ENCODE peak calls at places on chromosomes 4 and X, in seven cellular contexts. M, Y, B, I, O, K and S are unnamed samples.

GRCh38 chrX:40266490-40267333 is 169.0 kb upstream of the BCOR start:
- DNase-seq in I (peak), B (peak), O (peak), Y (peak), M (peak), K (peak), S (peak)

GRCh38 chr4:185559913-185560281 is 24.6 kb upstream of the PDLIM3 start:
- DNase-seq in O (peak), I (no peak), K (no peak), B (no peak), Y (no peak), M (no peak), S (no peak)

GRCh38 chr4:13208558-13209193 is 275.5 kb downstream of the RAB28 start:
- DNase-seq in K (no peak), I (no peak), M (no peak), O (no peak), B (no peak), Y (no peak), S (no peak)

GRCh38 chrX:111410451-111410850 is 1.5 kb downstream of the DCX start:
- DNase-seq in M (no peak), I (no peak), O (no peak), K (peak), B (no peak), Y (no peak), S (no peak)

GRCh38 chr4:48046059-48046458 is 29.5 kb downstream of the NIPAL1 start:
- DNase-seq in B (no peak), Y (no peak), K (no peak), O (no peak), I (no peak), M (no peak), S (no peak)

GRCh38 chrX:41688835-41689234 is at the start of gene GPR34:
- DNase-seq in O (no peak), I (no peak), Y (no peak), K (no peak), B (no peak), M (no peak), S (no peak)

GRCh38 chr4:18981234-18981615 is 959.7 kb upstream of the LCORL start:
- DNase-seq in M (no peak), O (no peak), Y (no peak), I (no peak), K (no peak), B (no peak), S (no peak)

GRCh38 chr4:120763650-120764049 is 158.9 kb downstream of the PRDM5 start:
- DNase-seq in Y (no peak), M (no peak), I (no peak), K (no peak), O (no peak), B (no peak), S (no peak)

GRCh38 chr4:67558493-67558892 is at the start of gene STAP1:
- DNase-seq in K (no peak), B (no peak), O (no peak), I (peak), Y (no peak), M (no peak), S (no peak)

GRCh38 chrX:107450823-107451509 is 1.5 kb downstream of the FRMPD3 start:
- DNase-seq in K (no peak), I (no peak), O (no peak), Y (no peak), M (no peak), B (peak), S (no peak)

GRCh38 chrX:95055991-95056390 is 1382.0 kb downstream of the FAM133A start:
- DNase-seq in M (no peak), Y (no peak), K (no peak), I (no peak), B (no peak), O (no peak), S (no peak)

GRCh38 chr4:8468746-8469535 is 28.4 kb downstream of the TRMT44 start:
- DNase-seq in I (peak), O (peak), B (peak), M (peak), Y (peak), K (peak), S (peak)

GRCh38 chr4:129641179-129641578 is 545.2 kb downstream of the C4orf33 start:
- DNase-seq in Y (no peak), O (no peak), K (peak), B (no peak), M (no peak), I (peak), S (peak)

GRCh38 chr4:121154103-121154515 is 10.0 kb downstream of the TNIP3 start:
- DNase-seq in B (no peak), Y (no peak), K (no peak), M (no peak), O (no peak), I (no peak), S (no peak)

GRCh38 chr4:177611974-177612664 is 169.9 kb upstream of the AGA start:
- DNase-seq in B (no peak), K (no peak), O (no peak), M (no peak), Y (no peak), I (no peak), S (no peak)

GRCh38 chr4:1600811-1601532 is 83.1 kb downstream of the FAM53A start:
- DNase-seq in Y (peak), M (peak), K (no peak), I (no peak), O (peak), B (peak), S (no peak)

GRCh38 chrX:72461766-72462165 is 110.9 kb downstream of the HDAC8 start:
- DNase-seq in O (no peak), I (no peak), K (no peak), Y (no peak), B (no peak), M (no peak), S (no peak)

GRCh38 chrX:30005821-30006220 is 209.5 kb upstream of the MAGEB2 start:
- DNase-seq in M (no peak), Y (no peak), B (no peak), I (no peak), O (no peak), K (no peak), S (no peak)

GRCh38 chrX:104253567-104254441 is 929 bp downstream of the ESX1 start:
- DNase-seq in O (no peak), I (no peak), Y (no peak), B (no peak), K (peak), M (no peak), S (no peak)

DNA sequence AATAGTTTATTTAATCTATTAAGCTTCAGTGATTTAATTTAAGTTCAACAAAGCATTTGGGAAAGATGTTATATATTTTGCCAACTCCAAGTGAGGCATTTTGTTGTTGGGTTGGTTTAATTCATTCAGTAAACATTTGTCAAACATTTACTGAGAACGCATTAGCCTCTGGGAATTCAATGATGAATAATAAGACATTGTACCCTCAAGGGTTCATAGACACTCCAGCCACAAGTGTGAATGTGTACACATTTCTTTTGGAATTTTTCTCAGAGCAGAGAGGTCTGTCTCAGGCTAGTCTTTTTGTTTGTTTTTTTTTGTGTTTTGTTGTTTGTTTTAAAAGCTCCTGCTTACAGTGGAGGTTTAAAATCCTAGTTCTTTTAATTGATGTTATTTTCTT is 203.9 kb downstream of the SOWAHB start:
- DNase-seq in B (no peak), M (no peak), Y (no peak), I (no peak), K (no peak), O (no peak), S (no peak)
- H3K27ac ChIP-seq in B (no peak), M (no peak), Y (no peak), I (no peak), K (no peak), O (no peak), S (no peak)

DNA sequence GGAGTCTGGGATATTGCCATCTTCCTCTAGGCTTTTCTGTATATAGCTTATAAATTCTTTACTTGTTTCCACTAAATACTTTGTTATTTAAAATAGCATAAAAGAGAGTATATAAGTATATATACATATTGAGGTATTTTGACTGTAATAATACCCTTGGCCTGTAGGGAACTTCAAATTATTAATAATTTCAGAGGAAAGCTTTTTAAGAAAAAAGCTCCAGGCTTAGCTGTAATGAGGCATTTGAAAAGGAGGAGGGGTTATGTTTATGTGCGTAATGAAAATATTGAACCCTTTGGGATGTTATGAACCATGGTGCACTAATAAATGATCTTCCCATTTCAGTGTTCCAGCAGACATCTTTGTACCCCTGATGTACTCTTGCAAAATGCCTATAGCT is 578.1 kb downstream of the RPA4 start:
- DNase-seq in K (no peak), O (no peak), B (no peak), I (no peak), M (no peak), Y (no peak), S (no peak)
- H3K27ac ChIP-seq in K (no peak), O (no peak), B (no peak), I (no peak), M (no peak), Y (no peak), S (no peak)

DNA sequence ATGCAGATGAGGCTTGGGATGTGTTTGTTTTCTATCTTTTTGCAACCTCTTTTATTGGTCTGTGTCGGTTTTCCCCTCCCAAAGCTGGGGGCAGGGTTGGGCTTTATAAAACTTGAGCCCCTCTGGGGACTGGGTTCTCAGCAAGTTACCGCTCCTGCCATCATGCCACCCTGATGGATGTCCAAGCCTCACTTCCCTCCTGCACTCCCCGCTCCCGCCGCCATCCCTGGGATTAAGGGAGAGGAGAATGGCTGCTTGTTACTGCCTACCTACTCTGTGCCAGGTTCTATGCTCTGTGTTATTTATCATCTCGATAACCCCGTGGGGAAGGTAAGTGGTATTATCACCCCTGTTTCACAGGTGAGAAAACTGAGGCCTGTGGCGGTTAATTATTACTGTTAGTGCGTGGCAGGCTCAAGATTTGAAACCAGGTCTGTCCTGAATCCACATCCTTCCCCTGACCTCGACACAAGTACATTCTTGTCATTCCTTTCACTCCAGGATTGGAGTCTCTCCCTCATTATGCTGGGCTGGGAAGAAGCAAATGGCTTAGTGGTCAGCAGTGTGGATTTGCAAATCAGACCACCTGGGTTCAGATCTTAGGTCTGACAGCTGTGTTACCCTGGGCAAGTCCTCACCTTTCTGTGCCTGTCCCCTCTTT is 4.5 kb downstream of the UBA1 start:
- DNase-seq in B (peak), M (no peak), K (no peak), Y (no peak), I (no peak), O (peak), S (no peak)
- H3K27ac ChIP-seq in B (peak), M (no peak), K (no peak), Y (no peak), I (no peak), O (peak), S (no peak)

GRCh38 chrX:139881130-139881529 is 51.7 kb downstream of the ATP11C start:
- DNase-seq in Y (no peak), B (no peak), M (no peak), O (no peak), I (no peak), K (peak), S (no peak)
- H3K27ac ChIP-seq in Y (no peak), B (peak), M (peak), O (no peak), I (no peak), K (peak), S (no peak)

GRCh38 chrX:44435047-44435446 is 91.6 kb upstream of the EFHC2 start:
- DNase-seq in M (no peak), O (no peak), I (no peak), K (no peak), Y (no peak), B (no peak), S (no peak)

GRCh38 chrX:44433556-44433955 is 90.1 kb upstream of the EFHC2 start:
- DNase-seq in Y (no peak), K (no peak), O (no peak), I (no peak), B (no peak), M (no peak), S (no peak)

GRCh38 chrX:44431206-44431605 is 87.7 kb upstream of the EFHC2 start:
- DNase-seq in O (no peak), K (no peak), Y (no peak), M (no peak), I (no peak), B (peak), S (no peak)

GRCh38 chrX:44432641-44433040 is 89.2 kb upstream of the EFHC2 start:
- DNase-seq in I (no peak), K (no peak), O (no peak), B (no peak), M (no peak), Y (no peak), S (no peak)

GRCh38 chrX:44428989-44429627 is 85.6 kb upstream of the EFHC2 start:
- DNase-seq in O (no peak), B (no peak), M (no peak), K (no peak), Y (no peak), I (no peak), S (no peak)
- H3K27ac ChIP-seq in O (no peak), B (no peak), M (no peak), K (no peak), Y (no peak), I (no peak), S (no peak)